ENCODE peak calls at places on chromosomes 7 and 10, in seven cellular contexts. M is ovary; E is Peyer's patch; H is fibroblast of lung; B is endodermal cell; J is CD4-positive, CD25-positive, alpha-beta regulatory T cell; V is left ventricle myocardium inferior. P is an unnamed sample.

GRCh38 chr7:156473476-156474240 is 166.9 kb upstream of the RNF32 start:
- DNase-seq in J (peak; percentile 22), E (peak; percentile 71), H (peak; percentile 58), B (peak; percentile 76), V (peak; percentile 23), M (no peak), P (no peak)

GRCh38 chr7:44587843-44588711 is 6.0 kb upstream of the TMED4 start:
- DNase-seq in H (peak; percentile 77), V (no peak), B (no peak), E (peak; percentile 85), J (peak; percentile 85), M (peak; percentile 43), P (peak; percentile 71)

GRCh38 chr10:61314273-61314672 is 138.9 kb downstream of the TMEM26 start:
- DNase-seq in H (no peak), E (no peak), J (no peak), V (no peak), M (no peak), B (no peak), P (no peak)

GRCh38 chr7:105278565-105278964 is 110.2 kb downstream of the SRPK2 start:
- DNase-seq in E (no peak), M (no peak), J (no peak), H (no peak), V (no peak), B (no peak), P (no peak)

GRCh38 chr10:69748621-69749020 is 53.1 kb upstream of the COL13A1 start:
- DNase-seq in M (no peak), B (no peak), V (no peak), H (no peak), E (no peak), J (no peak), P (no peak)

GRCh38 chr7:31095286-31096197 is 43.4 kb downstream of the ADCYAP1R1 start:
- DNase-seq in J (no peak), B (peak; percentile 23), M (no peak), H (no peak), E (peak; percentile 10), V (no peak), P (no peak)

GRCh38 chr10:104349623-104350142 is 4.0 kb upstream of the CFAP58 start:
- DNase-seq in M (no peak), B (peak; percentile 70), V (no peak), H (peak; percentile 66), E (peak; percentile 56), J (no peak), P (no peak)

GRCh38 chr7:30771859-30772429 is 727 bp downstream of the MINDY4 start:
- DNase-seq in B (peak; percentile 53), E (no peak), J (peak; percentile 37), M (no peak), H (no peak), V (no peak), P (no peak)

GRCh38 chr7:2923886-2924574 is 79.9 kb upstream of the GNA12 start:
- DNase-seq in V (peak; percentile 6), H (no peak), M (peak; percentile 15), B (no peak), J (no peak), E (no peak), P (no peak)

GRCh38 chr10:13222151-13222550 is 12.0 kb downstream of the UCMA start:
- DNase-seq in B (no peak), M (no peak), V (no peak), H (no peak), J (no peak), E (no peak), P (no peak)

GRCh38 chr7:44077681-44078091 is 4.6 kb downstream of the POLM start:
- DNase-seq in E (peak; percentile 40), M (peak; percentile 11), B (no peak), H (no peak), J (no peak), V (peak; percentile 63), P (no peak)

GRCh38 chr7:36005876-36006275 is 147.2 kb upstream of the EEPD1 start:
- DNase-seq in B (no peak), V (no peak), E (no peak), J (no peak), M (no peak), H (no peak), P (no peak)

GRCh38 chr10:86953747-86954680 is 3.4 kb downstream of the MMRN2 start:
- DNase-seq in M (peak; percentile 90), H (peak; percentile 76), V (peak; percentile 77), B (peak; percentile 95), J (no peak), E (no peak), P (no peak)

GRCh38 chr7:31747553-31747952 is 60.5 kb downstream of the PPP1R17 start:
- DNase-seq in M (no peak), B (no peak), H (no peak), E (no peak), V (no peak), J (no peak), P (no peak)

GRCh38 chr7:81684513-81685262 is 85.2 kb downstream of the HGF start:
- DNase-seq in H (peak; percentile 100), J (no peak), M (peak; percentile 65), B (no peak), E (peak; percentile 87), V (peak; percentile 85), P (no peak)

GRCh38 chr7:100158229-100159098 is at the start of gene TRAPPC14:
- DNase-seq in J (peak; percentile 92), H (peak; percentile 71), M (peak; percentile 97), E (peak; percentile 97), V (peak; percentile 95), B (peak; percentile 98), P (peak; percentile 87)
- H3K4me1 ChIP-seq in J (peaks cover 50% of the 10 kb centered on the region), H (peaks cover 4% of the 10 kb centered on the region), M (peaks cover 3% of the 10 kb centered on the region), E (no peaks in the 10 kb centered on the region), V (peaks cover 26% of the 10 kb centered on the region), B (peaks cover 19% of the 10 kb centered on the region), P (peaks cover 49% of the 10 kb centered on the region)

DNA sequence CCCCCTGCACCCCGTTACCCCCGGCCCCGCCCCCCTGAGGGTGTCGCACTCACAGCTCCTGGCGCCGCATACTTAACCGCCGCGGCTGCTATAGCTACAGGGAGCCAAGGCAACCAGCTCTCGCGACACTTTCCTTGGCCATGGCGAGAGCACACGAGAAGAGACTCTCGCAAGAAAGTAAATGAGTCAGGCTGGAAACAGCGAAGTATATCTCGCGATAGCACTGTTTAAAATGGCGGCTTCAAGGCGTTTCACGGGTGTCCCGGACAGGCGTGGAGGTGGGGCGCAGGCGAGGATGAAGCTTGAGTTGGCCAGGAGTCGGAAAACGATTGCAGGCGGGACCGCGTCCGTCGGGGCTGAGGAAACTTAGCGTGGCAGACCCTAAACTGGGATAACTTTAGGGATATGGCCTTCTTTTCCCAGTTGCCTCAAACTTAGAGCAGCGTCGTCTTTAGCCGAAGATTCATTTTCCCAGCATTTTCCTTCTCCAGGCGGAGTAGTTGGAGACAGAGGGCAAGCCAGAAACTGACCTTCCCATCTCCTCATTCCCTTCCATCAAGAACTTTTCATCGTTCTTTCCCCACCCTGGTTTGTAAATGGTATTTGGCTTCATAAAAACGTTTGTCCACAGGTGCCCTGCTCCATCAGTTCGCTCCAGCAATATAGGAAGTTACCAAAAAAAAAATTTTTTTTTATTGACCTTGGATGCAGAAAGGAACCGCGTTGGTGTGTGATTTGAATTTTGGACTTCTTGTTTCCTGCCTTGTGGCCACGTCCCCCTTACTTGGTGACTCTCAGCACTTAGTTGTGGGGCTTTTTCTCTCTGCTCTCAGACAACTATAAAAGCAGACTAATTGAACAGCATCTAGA is 15.2 kb downstream of the MYOZ1 start:
- DNase-seq in V (peak; percentile 91), H (peak; percentile 98), B (peak; percentile 96), J (peak; percentile 98), M (peak; percentile 93), E (peak; percentile 98), P (peak; percentile 92)
- H3K27ac ChIP-seq in V (peak overlapping the region; percentile 77), H (peak overlapping the region; percentile 85), B (peak overlapping the region; percentile 91), J (peak overlapping the region; percentile 81), M (peak overlapping the region; percentile 73), E (peak overlapping the region; percentile 77), P (peak overlapping the region; percentile 76)

DNA sequence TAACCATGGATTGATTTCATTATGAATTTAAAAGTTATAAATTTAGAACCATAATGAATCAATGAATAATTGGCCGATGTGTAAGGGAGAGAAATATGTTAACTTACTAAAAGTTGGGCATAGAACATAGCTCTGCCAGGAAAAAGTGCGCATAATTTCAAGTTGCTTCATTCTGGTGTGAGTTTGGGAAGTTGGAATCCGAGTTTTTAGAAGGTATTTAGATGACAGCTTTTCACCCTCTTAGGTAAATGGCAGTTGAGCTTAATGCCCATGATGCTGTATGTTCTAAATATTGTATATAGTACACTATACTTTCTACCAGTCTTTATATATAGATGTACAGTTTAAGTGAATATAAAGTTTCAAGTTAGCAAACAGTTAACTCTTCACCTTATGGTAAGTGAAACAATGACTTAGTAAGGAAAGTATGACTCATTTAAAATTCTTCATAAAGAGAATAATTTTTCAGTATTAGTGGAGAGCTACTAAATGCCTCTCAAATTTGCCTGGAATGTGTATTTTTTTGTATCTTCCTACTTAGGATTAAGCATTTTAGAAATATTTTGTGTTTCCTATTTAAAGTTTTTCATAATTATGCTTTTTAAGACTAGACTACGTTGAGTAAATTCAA is 1.6 kb downstream of the C1GALT1 start:
- DNase-seq in V (no peak), M (no peak), H (peak; percentile 25), E (no peak), B (no peak), J (no peak), P (no peak)
- H3K4me3 ChIP-seq in V (peak overlapping the region; percentile 92), M (no peak overlapping the region), H (peak overlapping the region; percentile 88), E (peak overlapping the region; percentile 77), B (peak overlapping the region; percentile 99), J (peak overlapping the region; percentile 91), P (peak overlapping the region; percentile 55)

GRCh38 chr7:117873933-117874530 is 791 bp upstream of the CTTNBP2 start:
- DNase-seq in V (no peak), E (no peak), H (no peak), M (no peak), B (no peak), J (no peak), P (no peak)
- H3K4me1 ChIP-seq in V (peaks cover 22% of the 10 kb centered on the region), E (no peaks in the 10 kb centered on the region), H (peaks cover 8% of the 10 kb centered on the region), M (peaks cover 3% of the 10 kb centered on the region), B (no peaks in the 10 kb centered on the region), J (peaks cover 4% of the 10 kb centered on the region), P (no peaks in the 10 kb centered on the region)

GRCh38 chr7:100478966-100479660 is at the start of gene TSC22D4:
- DNase-seq in V (peak; percentile 95), E (peak; percentile 96), M (peak; percentile 100), B (peak; percentile 99), H (peak; percentile 96), J (peak; percentile 93), P (peak; percentile 95)

GRCh38 chr7:100476108-100476780 is 2.8 kb downstream of the TSC22D4 start:
- DNase-seq in E (no peak), H (no peak), M (no peak), J (no peak), B (no peak), V (no peak), P (no peak)

GRCh38 chr7:100477871-100478248 is 1.2 kb downstream of the TSC22D4 start:
- DNase-seq in M (peak; percentile 53), J (no peak), E (no peak), B (no peak), H (no peak), V (no peak), P (peak; percentile 39)

GRCh38 chr7:100475549-100475948 is 3.5 kb downstream of the TSC22D4 start:
- DNase-seq in M (peak; percentile 51), V (peak; percentile 66), H (no peak), E (no peak), J (no peak), B (no peak), P (no peak)

GRCh38 chr7:100476903-100477870 is 1.8 kb downstream of the TSC22D4 start:
- DNase-seq in H (no peak), E (peak; percentile 62), M (peak; percentile 55), J (peak; percentile 40), B (peak; percentile 81), V (no peak), P (no peak)
- H3K27ac ChIP-seq in H (peak overlapping the region; percentile 44), E (peak overlapping the region; percentile 98), M (peak overlapping the region; percentile 76), J (peak overlapping the region; percentile 79), B (no peak overlapping the region), V (peak overlapping the region; percentile 97), P (peak overlapping the region; percentile 75)

GRCh38 chr7:71652551-71652950 is 520.6 kb downstream of the GALNT17 start:
- DNase-seq in B (no peak), M (no peak), J (no peak), E (no peak), H (no peak), V (no peak), P (no peak)
- H3K4me3 ChIP-seq in B (no peak overlapping the region), M (no peak overlapping the region), J (no peak overlapping the region), E (no peak overlapping the region), H (no peak overlapping the region), V (no peak overlapping the region), P (no peak overlapping the region)